ENCODE peak calls at places on chromosomes 7 and 10, in nine cellular contexts. One of them, this sample, is unnamed.

GRCh38 chr7:2157473-2158279 is 75.1 kb downstream of the MAD1L1 start:
- DNase-seq in T-cell: no peak
- DNase-seq in CD8-positive, alpha-beta memory T cell: no peak
- DNase-seq in amygdala: peak
- DNase-seq in ELR: peak
- DNase-seq in Jurkat, Clone E6-1: peak
- DNase-seq in tibial artery: peak
- DNase-seq in lower lobe of right lung: peak
- DNase-seq in substantia nigra: peak
- DNase-seq in this sample: peak

GRCh38 chr10:73906524-73907447 is 4.1 kb upstream of the PLAU start:
- DNase-seq in Jurkat, Clone E6-1: no peak
- DNase-seq in ELR: peak
- DNase-seq in T-cell: no peak
- DNase-seq in tibial artery: peak
- DNase-seq in lower lobe of right lung: peak
- DNase-seq in CD8-positive, alpha-beta memory T cell: no peak
- DNase-seq in substantia nigra: no peak
- DNase-seq in amygdala: no peak
- DNase-seq in this sample: peak

GRCh38 chr7:121547341-121548092 is 151.4 kb upstream of the FAM3C start:
- DNase-seq in Jurkat, Clone E6-1: peak
- DNase-seq in T-cell: no peak
- DNase-seq in tibial artery: no peak
- DNase-seq in CD8-positive, alpha-beta memory T cell: no peak
- DNase-seq in lower lobe of right lung: no peak
- DNase-seq in ELR: peak
- DNase-seq in amygdala: no peak
- DNase-seq in substantia nigra: no peak
- DNase-seq in this sample: peak

GRCh38 chr7:12235970-12236369 is 24.9 kb downstream of the TMEM106B start:
- DNase-seq in CD8-positive, alpha-beta memory T cell: no peak
- DNase-seq in tibial artery: no peak
- DNase-seq in amygdala: no peak
- DNase-seq in ELR: no peak
- DNase-seq in T-cell: no peak
- DNase-seq in lower lobe of right lung: no peak
- DNase-seq in Jurkat, Clone E6-1: no peak
- DNase-seq in substantia nigra: no peak
- DNase-seq in this sample: no peak

GRCh38 chr10:13448216-13448615 is 80.6 kb downstream of the BEND7 start:
- DNase-seq in ELR: peak
- DNase-seq in lower lobe of right lung: no peak
- DNase-seq in amygdala: no peak
- DNase-seq in Jurkat, Clone E6-1: no peak
- DNase-seq in CD8-positive, alpha-beta memory T cell: no peak
- DNase-seq in substantia nigra: no peak
- DNase-seq in tibial artery: no peak
- DNase-seq in T-cell: no peak
- DNase-seq in this sample: no peak

GRCh38 chr7:129857313-129857712 is 95.4 kb downstream of the UBE2H start:
- DNase-seq in tibial artery: no peak
- DNase-seq in ELR: no peak
- DNase-seq in CD8-positive, alpha-beta memory T cell: no peak
- DNase-seq in Jurkat, Clone E6-1: no peak
- DNase-seq in amygdala: no peak
- DNase-seq in T-cell: no peak
- DNase-seq in lower lobe of right lung: no peak
- DNase-seq in substantia nigra: no peak
- DNase-seq in this sample: no peak

GRCh38 chr10:78755075-78755695 is 313.6 kb upstream of the ZMIZ1 start:
- DNase-seq in T-cell: no peak
- DNase-seq in lower lobe of right lung: no peak
- DNase-seq in substantia nigra: no peak
- DNase-seq in tibial artery: no peak
- DNase-seq in amygdala: no peak
- DNase-seq in Jurkat, Clone E6-1: no peak
- DNase-seq in CD8-positive, alpha-beta memory T cell: no peak
- DNase-seq in ELR: no peak
- DNase-seq in this sample: no peak

GRCh38 chr7:140182917-140183316 is 6.1 kb upstream of the KDM7A start:
- DNase-seq in amygdala: no peak
- DNase-seq in lower lobe of right lung: no peak
- DNase-seq in CD8-positive, alpha-beta memory T cell: no peak
- DNase-seq in T-cell: no peak
- DNase-seq in tibial artery: no peak
- DNase-seq in Jurkat, Clone E6-1: no peak
- DNase-seq in ELR: no peak
- DNase-seq in substantia nigra: no peak
- DNase-seq in this sample: no peak

GRCh38 chr10:25633542-25633941 is 300.5 kb upstream of the MYO3A start:
- DNase-seq in tibial artery: no peak
- DNase-seq in Jurkat, Clone E6-1: no peak
- DNase-seq in amygdala: no peak
- DNase-seq in substantia nigra: no peak
- DNase-seq in T-cell: no peak
- DNase-seq in ELR: no peak
- DNase-seq in CD8-positive, alpha-beta memory T cell: no peak
- DNase-seq in lower lobe of right lung: no peak
- DNase-seq in this sample: no peak

GRCh38 chr7:128890306-128891109 is 20.0 kb downstream of the KCP start:
- DNase-seq in substantia nigra: no peak
- DNase-seq in lower lobe of right lung: no peak
- DNase-seq in CD8-positive, alpha-beta memory T cell: no peak
- DNase-seq in tibial artery: no peak
- DNase-seq in Jurkat, Clone E6-1: no peak
- DNase-seq in amygdala: no peak
- DNase-seq in T-cell: no peak
- DNase-seq in ELR: no peak
- DNase-seq in this sample: peak

GRCh38 chr7:112202819-112203218 is 3.4 kb downstream of the DOCK4 start:
- DNase-seq in ELR: peak
- DNase-seq in CD8-positive, alpha-beta memory T cell: no peak
- DNase-seq in tibial artery: peak
- DNase-seq in lower lobe of right lung: peak
- DNase-seq in substantia nigra: no peak
- DNase-seq in amygdala: no peak
- DNase-seq in Jurkat, Clone E6-1: no peak
- DNase-seq in T-cell: peak
- DNase-seq in this sample: peak

GRCh38 chr10:68562666-68563522 is 2.8 kb downstream of the TET1 start:
- DNase-seq in CD8-positive, alpha-beta memory T cell: no peak
- DNase-seq in substantia nigra: no peak
- DNase-seq in T-cell: no peak
- DNase-seq in ELR: peak
- DNase-seq in amygdala: no peak
- DNase-seq in Jurkat, Clone E6-1: peak
- DNase-seq in lower lobe of right lung: no peak
- DNase-seq in tibial artery: no peak
- DNase-seq in this sample: no peak

This sample was measured in PC-3.